ENCODE peak calls at places on chromosomes 2 and 18, in ten cellular contexts. R, D, A, J, T, S, O, F, L and E are unnamed samples.

GRCh38 chr18:63177259-63177658 is 142.3 kb downstream of the BCL2 start:
- DNase-seq in D (no peak), S (no peak), R (no peak), A (no peak), O (no peak), J (no peak), T (no peak), F (no peak), L (no peak), E (no peak)

GRCh38 chr2:3126686-3127278 is 250.8 kb downstream of the EIPR1 start:
- DNase-seq in T (no peak), A (no peak), L (peak; percentile 65), D (no peak), R (no peak), F (no peak), J (no peak), O (peak; percentile 53), S (no peak), E (no peak)

GRCh38 chr18:79395761-79396404 is at the start of gene NFATC1:
- DNase-seq in A (peak; percentile 89), J (peak; percentile 57), F (peak; percentile 61), T (peak; percentile 80), O (peak; percentile 90), D (peak; percentile 51), S (peak; percentile 67), R (peak; percentile 67), L (peak; percentile 78), E (peak; percentile 69)

GRCh38 chr2:216064014-216064630 is 17.5 kb downstream of the PECR start:
- DNase-seq in J (no peak), O (no peak), A (no peak), L (no peak), F (no peak), S (no peak), R (peak; percentile 43), D (no peak), T (no peak), E (no peak)

GRCh38 chr2:213752575-213752974 is 468.3 kb downstream of the SPAG16 start:
- DNase-seq in T (no peak), J (no peak), S (no peak), A (no peak), L (no peak), O (no peak), R (no peak), F (no peak), D (no peak), E (no peak)

GRCh38 chr2:188181439-188181838 is 110.2 kb upstream of the GULP1 start:
- DNase-seq in S (no peak), A (no peak), R (no peak), O (no peak), F (no peak), L (no peak), D (no peak), T (no peak), J (no peak), E (no peak)

GRCh38 chr2:42041377-42042127 is 6.3 kb upstream of the PKDCC start:
- DNase-seq in T (no peak), J (no peak), O (no peak), F (no peak), S (no peak), L (no peak), D (no peak), A (no peak), R (no peak), E (no peak)

GRCh38 chr2:232085179-232085578 is 123.7 kb downstream of the DIS3L2 start:
- DNase-seq in A (no peak), T (no peak), R (no peak), O (no peak), J (no peak), L (no peak), S (no peak), F (no peak), D (no peak), E (no peak)

GRCh38 chr2:202034249-202035088 is 814 bp downstream of the FZD7 start:
- DNase-seq in S (peak; percentile 21), F (peak; percentile 52), D (no peak), J (no peak), A (peak; percentile 40), L (peak; percentile 25), T (no peak), R (no peak), O (peak; percentile 72), E (peak; percentile 16)

GRCh38 chr2:120684225-120684624 is 51.4 kb upstream of the GLI2 start:
- DNase-seq in L (no peak), O (no peak), J (no peak), D (no peak), S (no peak), A (no peak), F (no peak), R (peak; percentile 86), T (no peak), E (no peak)

DNA sequence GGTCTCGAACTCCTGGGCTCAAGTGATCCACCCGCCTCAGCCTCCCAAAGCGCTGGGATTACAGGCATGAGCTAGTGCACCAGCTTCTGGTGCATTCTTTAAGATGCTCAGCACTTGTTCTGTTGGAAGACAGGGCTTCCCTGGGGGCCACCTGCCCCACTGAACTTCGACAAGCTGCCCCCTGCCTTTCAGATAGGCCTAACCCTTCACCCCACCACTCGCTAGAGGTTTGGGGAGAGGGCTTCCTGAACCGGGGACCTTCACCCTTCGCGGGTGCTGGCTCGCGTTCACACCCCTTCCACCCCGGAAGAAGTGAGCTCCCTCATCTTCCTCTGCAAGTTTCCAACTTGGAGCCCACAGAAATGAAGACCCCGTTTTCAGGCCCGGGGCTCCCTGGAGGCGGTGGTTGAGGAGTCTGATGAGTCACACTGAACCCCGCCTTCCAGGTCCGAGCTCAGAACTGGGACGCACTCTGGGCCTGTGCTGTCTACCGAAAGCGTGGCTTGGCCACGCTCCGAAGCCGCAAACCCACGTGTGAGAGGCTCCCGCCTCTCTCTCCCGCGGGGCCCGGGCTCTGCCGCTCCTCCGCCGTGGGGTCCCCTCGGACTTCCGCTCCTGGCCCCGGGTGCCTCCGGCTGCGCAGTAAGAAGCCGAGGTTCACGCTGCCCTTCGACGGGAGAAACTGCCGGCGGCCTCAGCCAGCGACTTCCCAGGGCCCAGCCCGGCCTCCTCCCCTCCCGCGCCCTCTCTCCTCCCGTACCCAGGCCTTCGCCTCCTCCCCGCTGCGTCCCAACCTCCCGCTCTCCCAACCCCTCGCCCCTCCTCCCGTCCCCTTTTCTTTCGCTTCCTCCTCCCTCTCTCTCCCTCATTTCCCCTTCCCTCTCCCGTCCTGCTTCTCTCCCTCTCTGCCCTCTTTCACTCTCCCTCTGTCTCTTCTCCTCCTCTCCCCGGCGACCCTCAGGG is 47.5 kb upstream of the SP3 start:
- DNase-seq in A (peak; percentile 82), T (peak; percentile 82), L (peak; percentile 31), F (no peak), J (peak; percentile 72), O (peak; percentile 89), S (peak; percentile 66), D (peak; percentile 63), R (no peak), E (peak; percentile 47)
- TF ChIP-seq POLR2A in A (peak; percentile 44), T (peak; percentile 68), L (peak; percentile 32), F (no peak), J (no peak), O (no peak), S (peak; percentile 65), D (peak; percentile 17), R (no peak), E (no peak)

DNA sequence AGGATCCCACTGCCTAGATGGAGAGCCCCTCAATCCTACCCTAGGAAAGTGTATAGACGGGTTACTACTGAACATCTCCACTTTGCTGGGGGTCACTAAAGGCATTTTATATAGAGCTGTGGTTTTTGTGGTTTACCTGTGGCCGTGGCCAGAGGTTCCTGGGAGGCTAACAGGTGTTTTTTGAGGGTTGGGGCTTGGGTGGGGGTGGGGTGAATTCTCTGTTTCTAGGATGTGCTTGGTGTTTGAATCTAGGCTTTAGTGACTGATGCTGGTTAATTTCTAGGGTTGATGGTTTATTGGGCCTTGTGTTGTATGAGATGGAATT is 7.7 kb downstream of the HOXD8 start:
- DNase-seq in F (no peak), A (no peak), R (no peak), J (no peak), L (no peak), O (no peak), T (no peak), D (no peak), S (no peak), E (no peak)
- H3K4me3 ChIP-seq in F (peak overlapping the region; percentile 47), A (peak overlapping the region; percentile 72), R (no peak overlapping the region), J (peak overlapping the region; percentile 64), L (peak overlapping the region; percentile 91), O (peak overlapping the region; percentile 51), T (peak overlapping the region; percentile 71), D (peak overlapping the region; percentile 38), S (peak overlapping the region; percentile 76), E (no peak overlapping the region)

DNA sequence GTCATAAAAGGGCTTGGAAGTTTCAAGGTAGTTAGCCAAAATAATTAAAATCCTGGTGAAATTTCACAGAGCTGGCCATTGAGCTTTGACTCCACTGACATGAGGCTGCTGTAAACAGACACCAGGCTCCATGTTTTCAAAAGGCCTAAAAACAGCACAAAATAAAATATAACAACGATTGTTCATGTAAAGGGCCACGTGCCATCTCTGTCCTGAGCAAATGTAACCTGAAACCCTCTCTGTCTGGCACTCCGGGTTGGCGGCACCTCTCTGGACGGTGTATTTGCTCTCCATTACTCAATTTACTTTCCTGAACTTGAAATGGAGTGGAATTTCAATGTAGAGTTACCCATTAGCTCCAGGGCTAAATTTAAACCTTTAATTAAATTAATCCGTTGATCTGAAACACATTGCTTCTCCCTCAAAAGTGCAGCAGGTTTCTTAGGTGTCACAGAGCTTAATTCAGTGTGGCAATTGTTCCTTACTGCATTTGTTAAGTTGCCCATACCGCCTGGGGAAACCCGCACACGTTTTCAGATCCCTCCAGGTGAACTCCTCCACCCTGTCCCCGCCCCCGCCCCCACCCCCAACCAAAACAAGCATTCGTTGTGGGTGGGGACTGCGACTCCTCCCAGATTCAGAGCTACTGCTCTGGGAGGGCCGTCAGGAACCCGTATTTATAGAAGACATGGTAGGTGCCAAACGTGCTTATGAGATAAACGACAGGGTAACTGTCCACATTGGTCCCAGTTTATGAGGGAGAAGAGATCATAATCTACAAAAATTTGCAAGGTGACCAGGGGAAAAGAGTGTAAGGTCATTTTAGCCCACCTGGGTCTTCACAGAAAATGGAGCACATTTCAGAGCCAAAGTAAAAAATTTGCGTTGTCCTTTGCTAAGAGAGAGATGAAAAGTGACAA is 1.2 kb upstream of the CABLES1 start:
- DNase-seq in T (peak; percentile 68), D (peak; percentile 75), F (peak; percentile 76), L (no peak), J (no peak), O (no peak), S (peak; percentile 69), A (no peak), R (no peak), E (peak; percentile 76)
- TF ChIP-seq POLR2A in T (no peak), D (no peak), F (no peak), L (no peak), J (no peak), O (no peak), S (no peak), A (no peak), R (no peak), E (no peak)

DNA sequence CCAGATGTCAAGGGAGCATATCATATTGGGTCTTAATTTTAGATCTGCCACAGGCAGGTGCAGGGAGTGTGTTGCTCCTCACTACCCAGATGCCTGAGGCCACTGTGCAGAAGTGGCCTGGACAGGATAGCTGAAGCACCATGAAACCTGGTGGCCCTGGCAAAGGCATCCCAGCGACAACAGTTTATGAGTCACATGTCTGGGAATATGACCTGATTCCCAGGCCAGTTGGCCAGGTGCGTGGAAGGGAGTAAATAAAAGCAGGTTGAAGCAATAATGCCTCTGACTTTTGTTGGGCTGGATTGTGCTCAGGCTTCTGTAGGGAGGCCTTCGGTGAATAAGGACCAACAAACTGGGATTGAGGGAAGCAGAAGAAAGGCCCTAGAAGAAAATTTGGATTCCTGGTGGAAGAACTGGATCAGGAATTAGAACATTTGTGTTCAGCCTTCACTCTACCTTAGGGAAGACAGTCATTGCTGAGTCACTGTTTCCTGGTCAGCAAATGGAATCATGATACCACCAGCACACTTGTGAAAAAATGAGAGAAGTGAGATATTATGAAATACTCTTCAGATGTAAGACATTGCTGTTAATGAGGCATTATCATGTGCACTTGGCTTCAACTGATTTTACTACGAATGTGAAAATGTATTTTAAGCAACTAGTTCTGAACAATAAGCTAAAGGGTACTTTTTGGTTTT is 78.4 kb upstream of the ZNF516 start:
- DNase-seq in R (peak; percentile 80), D (no peak), F (peak; percentile 15), T (no peak), S (no peak), A (no peak), J (peak; percentile 40), O (no peak), L (no peak), E (no peak)
- H3K4me3 ChIP-seq in R (no peak overlapping the region), D (no peak overlapping the region), F (no peak overlapping the region), T (no peak overlapping the region), S (no peak overlapping the region), A (no peak overlapping the region), J (no peak overlapping the region), O (no peak overlapping the region), L (no peak overlapping the region), E (no peak overlapping the region)